ENCODE peak calls at places on chromosome 6, in ten cellular contexts. C, M, G, E, N, U, K, V, Y and W are unnamed samples.

GRCh38 chr6:25942561-25943147 is 12.2 kb upstream of the SLC17A2 start:
- DNase-seq in C (peak), M (no peak), G (no peak), E (no peak), N (peak), U (no peak), K (no peak), V (no peak), Y (no peak), W (no peak)

GRCh38 chr6:108589244-108589730 is 28.6 kb downstream of the FOXO3 start:
- DNase-seq in C (peak), M (peak), G (peak), E (peak), N (peak), U (peak), K (peak), V (peak), Y (peak), W (peak)

GRCh38 chr6:108200631-108201030 is 34.8 kb downstream of the NR2E1 start:
- DNase-seq in C (peak), M (no peak), G (no peak), E (no peak), N (peak), U (no peak), K (no peak), V (no peak), Y (no peak), W (no peak)

GRCh38 chr6:166729658-166730057 is 102.6 kb upstream of the RPS6KA2 start:
- DNase-seq in C (no peak), M (no peak), G (no peak), E (no peak), N (no peak), U (no peak), K (no peak), V (no peak), Y (no peak), W (no peak)

GRCh38 chr6:34230653-34231351 is 5.9 kb upstream of the HMGA1 start:
- DNase-seq in C (no peak), M (peak), G (no peak), E (no peak), N (no peak), U (no peak), K (no peak), V (no peak), Y (no peak), W (no peak)

GRCh38 chr6:131960371-131961133 is 9.4 kb upstream of the CCN2 start:
- DNase-seq in C (no peak), M (no peak), G (no peak), E (no peak), N (peak), U (no peak), K (no peak), V (no peak), Y (no peak), W (no peak)

GRCh38 chr6:7129784-7130569 is 22.2 kb downstream of the RREB1 start:
- DNase-seq in C (peak), M (no peak), G (no peak), E (no peak), N (peak), U (peak), K (no peak), V (peak), Y (peak), W (peak)

GRCh38 chr6:119148102-119148824 is 69.8 kb upstream of the FAM184A start:
- DNase-seq in C (peak), M (no peak), G (no peak), E (no peak), N (peak), U (no peak), K (peak), V (no peak), Y (peak), W (no peak)

GRCh38 chr6:39256294-39256693 is 27.0 kb upstream of the KCNK5 start:
- DNase-seq in C (no peak), M (no peak), G (no peak), E (no peak), N (no peak), U (no peak), K (no peak), V (no peak), Y (no peak), W (no peak)

GRCh38 chr6:165676435-165677068 is 13.5 kb upstream of the PDE10A start:
- DNase-seq in C (peak), M (no peak), G (no peak), E (peak), N (no peak), U (no peak), K (no peak), V (no peak), Y (no peak), W (no peak)

GRCh38 chr6:144416244-144416643 is 131.1 kb downstream of the UTRN start:
- DNase-seq in C (no peak), M (no peak), G (no peak), E (no peak), N (no peak), U (no peak), K (no peak), V (no peak), Y (no peak), W (no peak)

GRCh38 chr6:114080891-114081510 is 110.1 kb upstream of the HDAC2 start:
- DNase-seq in C (no peak), M (no peak), G (no peak), E (no peak), N (no peak), U (no peak), K (no peak), V (no peak), Y (no peak), W (no peak)

GRCh38 chr6:4914412-4915159 is 89.3 kb downstream of the RPP40 start:
- DNase-seq in C (peak), M (no peak), G (no peak), E (no peak), N (peak), U (no peak), K (no peak), V (no peak), Y (no peak), W (no peak)

GRCh38 chr6:104953410-104953953 is 3.4 kb upstream of the LIN28B start:
- DNase-seq in C (no peak), M (no peak), G (no peak), E (no peak), N (no peak), U (no peak), K (no peak), V (no peak), Y (no peak), W (no peak)

GRCh38 chr6:156163311-156163710 is 613.9 kb upstream of the ARID1B start:
- DNase-seq in C (no peak), M (no peak), G (no peak), E (no peak), N (no peak), U (no peak), K (no peak), V (no peak), Y (no peak), W (no peak)

GRCh38 chr6:115362234-115362633 is 698.5 kb downstream of the FRK start:
- DNase-seq in C (no peak), M (no peak), G (no peak), E (no peak), N (no peak), U (no peak), K (no peak), V (no peak), Y (no peak), W (no peak)

GRCh38 chr6:44464527-44465310 is 77.2 kb downstream of the CDC5L start:
- DNase-seq in C (peak), M (peak), G (no peak), E (no peak), N (no peak), U (peak), K (no peak), V (no peak), Y (peak), W (peak)

GRCh38 chr6:14543971-14544620 is 426.5 kb downstream of the CD83 start:
- DNase-seq in C (no peak), M (no peak), G (no peak), E (no peak), N (no peak), U (no peak), K (no peak), V (no peak), Y (no peak), W (no peak)

GRCh38 chr6:169371344-169372144 is 117.9 kb upstream of the THBS2 start:
- DNase-seq in C (no peak), M (no peak), G (no peak), E (no peak), N (no peak), U (no peak), K (no peak), V (no peak), Y (no peak), W (no peak)

GRCh38 chr6:90168693-90169131 is 127.9 kb downstream of the BACH2 start:
- DNase-seq in C (peak), M (no peak), G (no peak), E (no peak), N (peak), U (no peak), K (no peak), V (no peak), Y (no peak), W (no peak)

GRCh38 chr6:37784585-37784967 is 35.0 kb upstream of the ZFAND3 start:
- DNase-seq in C (no peak), M (no peak), G (no peak), E (no peak), N (no peak), U (no peak), K (no peak), V (no peak), Y (no peak), W (no peak)

GRCh38 chr6:30754631-30755030 is 10.3 kb upstream of the IER3 start:
- DNase-seq in C (no peak), M (no peak), G (no peak), E (no peak), N (peak), U (no peak), K (no peak), V (no peak), Y (no peak), W (no peak)

GRCh38 chr6:101605874-101606273 is 212.4 kb downstream of the GRIK2 start:
- DNase-seq in C (no peak), M (no peak), G (no peak), E (no peak), N (peak), U (no peak), K (no peak), V (no peak), Y (no peak), W (no peak)

GRCh38 chr6:129845696-129846095 is 15.4 kb downstream of the TMEM244 start:
- DNase-seq in C (no peak), M (no peak), G (no peak), E (no peak), N (no peak), U (no peak), K (no peak), V (no peak), Y (no peak), W (no peak)

GRCh38 chr6:38185244-38185643 is 365.7 kb downstream of the ZFAND3 start:
- DNase-seq in C (no peak), M (no peak), G (no peak), E (no peak), N (no peak), U (no peak), K (no peak), V (no peak), Y (no peak), W (peak)

GRCh38 chr6:21507811-21508210 is 85.7 kb upstream of the SOX4 start:
- DNase-seq in C (no peak), M (no peak), G (no peak), E (no peak), N (peak), U (no peak), K (no peak), V (no peak), Y (no peak), W (no peak)

GRCh38 chr6:628772-629171 is 28.1 kb downstream of the HUS1B start:
- DNase-seq in C (no peak), M (no peak), G (no peak), E (no peak), N (no peak), U (no peak), K (no peak), V (no peak), Y (no peak), W (no peak)

GRCh38 chr6:22290045-22290444 is 6.8 kb downstream of the PRL start:
- DNase-seq in C (no peak), M (no peak), G (no peak), E (no peak), N (no peak), U (no peak), K (no peak), V (no peak), Y (no peak), W (no peak)

GRCh38 chr6:31907158-31907813 is 5.4 kb upstream of the ZBTB12 start:
- DNase-seq in C (peak), M (no peak), G (no peak), E (no peak), N (no peak), U (no peak), K (no peak), V (no peak), Y (peak), W (no peak)

GRCh38 chr6:41642090-41642959 is 4.1 kb downstream of the MDFI start:
- DNase-seq in C (no peak), M (no peak), G (no peak), E (no peak), N (no peak), U (no peak), K (no peak), V (peak), Y (no peak), W (no peak)
- TF ChIP-seq CTCF in C (no peak), M (no peak), G (no peak), E (no peak), N (no peak), U (no peak), K (no peak), V (no peak), Y (no peak), W (no peak)

GRCh38 chr6:33197431-33198048 is 2.9 kb downstream of the RXRB start:
- DNase-seq in C (peak), M (no peak), G (peak), E (no peak), N (peak), U (no peak), K (peak), V (peak), Y (peak), W (peak)

GRCh38 chr6:33198853-33199436 is 1.5 kb downstream of the RXRB start:
- DNase-seq in C (no peak), M (no peak), G (no peak), E (no peak), N (no peak), U (no peak), K (no peak), V (no peak), Y (no peak), W (peak)

GRCh38 chr6:33199687-33200233 is 705 bp downstream of the RXRB start:
- DNase-seq in C (peak), M (no peak), G (peak), E (peak), N (peak), U (no peak), K (no peak), V (no peak), Y (peak), W (peak)

GRCh38 chr6:33200234-33201146 is at the start of the genes RXRB and SLC39A7:
- DNase-seq in C (peak), M (peak), G (peak), E (peak), N (peak), U (peak), K (peak), V (peak), Y (peak), W (peak)

DNA sequence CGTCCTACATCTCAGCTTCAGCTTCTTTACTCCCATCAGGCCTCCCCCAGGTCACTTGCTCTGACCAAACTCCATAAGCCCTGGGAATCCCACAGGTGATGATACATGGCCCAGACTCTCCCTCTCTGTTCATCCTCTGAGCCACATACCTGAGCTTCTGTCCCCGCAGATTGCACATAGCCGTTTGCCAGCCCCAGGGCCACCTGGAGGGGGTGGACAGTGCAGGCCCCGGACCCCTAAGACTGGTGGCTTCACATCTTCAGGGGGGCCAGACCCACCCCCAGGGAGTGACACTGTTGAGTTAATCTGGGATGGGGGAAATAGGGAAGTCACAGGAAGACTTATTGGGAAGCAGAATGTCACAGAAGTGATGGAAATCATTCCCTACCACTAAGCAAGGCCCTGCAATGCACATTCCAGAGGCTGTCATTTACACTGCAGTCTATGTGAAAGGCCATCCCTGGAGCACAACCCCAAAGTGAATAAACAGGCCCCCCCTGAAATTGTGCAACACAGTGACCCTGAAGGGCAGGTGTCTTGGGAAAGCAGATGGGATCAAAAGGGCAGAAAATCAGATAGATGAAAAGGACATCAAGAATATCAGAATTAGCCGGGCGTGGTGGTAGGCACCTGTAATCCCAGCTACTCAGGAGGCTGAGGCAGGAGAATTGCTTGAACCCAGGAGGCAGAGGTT is 2.2 kb downstream of the RXRB start:
- DNase-seq in C (no peak), M (no peak), G (no peak), E (no peak), N (no peak), U (no peak), K (no peak), V (no peak), Y (no peak), W (peak)
- H3K4me3 ChIP-seq in C (no peak), M (no peak), G (no peak), E (peak), N (no peak), U (no peak), K (no peak), V (no peak), Y (no peak), W (no peak)

GRCh38 chr6:158329531-158329930 is 17.3 kb downstream of the TULP4 start:
- DNase-seq in C (no peak), M (no peak), G (no peak), E (no peak), N (no peak), U (no peak), K (no peak), V (no peak), Y (no peak), W (no peak)
- H3K27ac ChIP-seq in C (no peak), M (no peak), G (no peak), E (no peak), N (no peak), U (no peak), K (no peak), V (no peak), Y (no peak), W (no peak)

GRCh38 chr6:27311806-27312145 is 297 bp downstream of the POM121L2 start:
- DNase-seq in C (no peak), M (no peak), G (no peak), E (no peak), N (no peak), U (no peak), K (no peak), V (no peak), Y (no peak), W (no peak)

GRCh38 chr6:27314046-27314445 is 2.0 kb upstream of the POM121L2 start:
- DNase-seq in C (no peak), M (no peak), G (no peak), E (no peak), N (no peak), U (no peak), K (no peak), V (no peak), Y (no peak), W (no peak)

GRCh38 chr6:27312950-27313271 is 838 bp upstream of the POM121L2 start:
- DNase-seq in C (no peak), M (no peak), G (no peak), E (no peak), N (no peak), U (no peak), K (no peak), V (no peak), Y (no peak), W (no peak)

GRCh38 chr6:27312146-27312949 is at the start of gene POM121L2:
- DNase-seq in C (peak), M (no peak), G (peak), E (no peak), N (peak), U (peak), K (peak), V (peak), Y (peak), W (peak)
- TF ChIP-seq CTCF in C (peak), M (no peak), G (no peak), E (peak), N (peak), U (peak), K (peak), V (peak), Y (peak), W (peak)

DNA sequence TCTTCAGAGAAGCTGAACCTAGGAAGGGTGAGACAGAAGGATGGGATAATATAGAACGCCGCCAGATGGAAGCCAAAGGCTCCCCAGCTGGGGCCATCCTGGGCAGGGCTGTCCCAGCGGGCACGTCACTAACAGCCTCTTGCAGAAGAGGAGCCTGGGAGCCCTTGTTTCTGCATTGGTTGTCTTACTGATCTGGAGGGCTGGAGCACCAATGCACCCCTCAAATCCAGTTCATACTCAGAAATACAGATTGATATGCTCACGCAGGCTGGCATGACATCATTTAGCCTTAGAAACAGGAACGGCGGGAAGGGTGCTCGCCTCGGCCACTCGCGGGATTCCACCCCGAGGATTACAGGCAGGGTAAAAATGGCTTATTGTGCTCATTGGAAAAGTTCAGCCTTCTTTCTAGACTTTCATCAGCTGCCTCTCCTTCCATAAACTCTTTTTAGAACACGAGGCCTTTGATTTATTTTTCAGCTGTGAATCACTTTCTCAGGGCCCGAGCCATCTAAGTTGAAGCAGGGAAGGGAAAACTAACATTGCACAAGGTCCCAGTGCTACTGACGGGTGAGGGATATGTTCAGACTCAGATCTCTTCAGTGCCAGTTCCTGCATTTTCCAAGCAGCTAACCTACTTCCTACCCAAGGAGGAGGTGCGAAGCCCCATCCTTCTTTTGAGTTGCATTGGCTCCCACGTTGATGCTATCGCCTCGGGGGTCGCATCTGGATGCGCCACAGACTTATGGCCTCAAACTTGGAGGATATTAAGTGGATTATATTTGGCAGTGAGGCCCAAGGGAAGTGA is 82.3 kb downstream of the GMPR start:
- DNase-seq in C (no peak), M (no peak), G (no peak), E (no peak), N (no peak), U (no peak), K (no peak), V (no peak), Y (peak), W (no peak)
- H3K4me3 ChIP-seq in C (no peak), M (peak), G (peak), E (peak), N (peak), U (peak), K (no peak), V (peak), Y (no peak), W (peak)

DNA sequence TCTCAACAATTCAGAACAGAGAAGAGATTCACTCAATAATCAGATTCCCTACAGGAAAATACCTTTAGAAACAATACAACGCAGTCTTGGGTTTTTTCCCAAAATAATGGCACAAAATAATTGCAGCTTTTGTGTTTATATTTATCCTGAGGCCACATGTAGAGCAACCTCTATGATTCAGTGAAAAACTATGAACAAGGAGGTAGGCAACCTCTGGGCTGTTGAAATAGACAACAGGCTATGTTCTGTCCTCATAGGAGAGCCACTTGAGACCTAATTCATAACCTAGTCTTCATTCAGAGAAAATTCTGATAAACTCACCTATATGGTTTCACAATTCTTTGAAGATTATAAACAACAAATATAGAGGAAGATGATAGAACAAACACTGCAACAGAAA is 118.3 kb downstream of the KHDC1L start:
- DNase-seq in C (no peak), M (no peak), G (no peak), E (no peak), N (no peak), U (no peak), K (no peak), V (no peak), Y (no peak), W (no peak)
- H3K27ac ChIP-seq in C (no peak), M (no peak), G (no peak), E (no peak), N (no peak), U (no peak), K (no peak), V (no peak), Y (no peak), W (no peak)

GRCh38 chr6:67933278-67933677 is 701.8 kb upstream of the ADGRB3 start:
- DNase-seq in C (no peak), M (no peak), G (no peak), E (no peak), N (peak), U (no peak), K (no peak), V (no peak), Y (no peak), W (no peak)
- TF ChIP-seq CTCF in C (peak), M (no peak), G (no peak), E (no peak), N (peak), U (no peak), K (no peak), V (no peak), Y (no peak), W (no peak)